ENCODE peak calls at places on chromosomes 5 and 9, in eight cellular contexts. One of them, this sample, is unnamed.

GRCh38 chr5:79025054-79025465 is 40.0 kb upstream of the ARSB start:
- DNase-seq in Peyer's patch: no peak
- DNase-seq in natural killer cell: peak
- DNase-seq in retinal pigment epithelial cell: no peak
- DNase-seq in GM10248: peak
- DNase-seq in A673: peak
- DNase-seq in uterus: peak
- DNase-seq in ovary: peak
- DNase-seq in this sample: no peak

GRCh38 chr5:82815871-82816270 is 261.3 kb downstream of the TMEM167A start:
- DNase-seq in Peyer's patch: no peak
- DNase-seq in natural killer cell: no peak
- DNase-seq in retinal pigment epithelial cell: no peak
- DNase-seq in GM10248: no peak
- DNase-seq in A673: no peak
- DNase-seq in uterus: no peak
- DNase-seq in ovary: no peak
- DNase-seq in this sample: no peak

GRCh38 chr9:92952861-92953620 is 5.7 kb downstream of the FGD3 start:
- DNase-seq in Peyer's patch: no peak
- DNase-seq in natural killer cell: no peak
- DNase-seq in retinal pigment epithelial cell: no peak
- DNase-seq in GM10248: no peak
- DNase-seq in A673: no peak
- DNase-seq in uterus: no peak
- DNase-seq in ovary: no peak
- DNase-seq in this sample: no peak

GRCh38 chr5:159864885-159865622 is 51.2 kb upstream of the ADRA1B start:
- DNase-seq in Peyer's patch: no peak
- DNase-seq in natural killer cell: no peak
- DNase-seq in retinal pigment epithelial cell: no peak
- DNase-seq in GM10248: peak
- DNase-seq in A673: no peak
- DNase-seq in uterus: no peak
- DNase-seq in ovary: no peak
- DNase-seq in this sample: no peak

GRCh38 chr9:12972608-12973589 is 198.1 kb downstream of the LURAP1L start:
- DNase-seq in Peyer's patch: no peak
- DNase-seq in natural killer cell: no peak
- DNase-seq in retinal pigment epithelial cell: no peak
- DNase-seq in GM10248: no peak
- DNase-seq in A673: peak
- DNase-seq in uterus: no peak
- DNase-seq in ovary: no peak
- DNase-seq in this sample: no peak

GRCh38 chr5:33074548-33074947 is 363.4 kb downstream of the NPR3 start:
- DNase-seq in Peyer's patch: no peak
- DNase-seq in natural killer cell: no peak
- DNase-seq in retinal pigment epithelial cell: no peak
- DNase-seq in GM10248: no peak
- DNase-seq in A673: no peak
- DNase-seq in uterus: no peak
- DNase-seq in ovary: no peak
- DNase-seq in this sample: no peak

GRCh38 chr9:93112116-93112863 is 16.3 kb downstream of the CARD19 start:
- DNase-seq in Peyer's patch: no peak
- DNase-seq in natural killer cell: peak
- DNase-seq in retinal pigment epithelial cell: no peak
- DNase-seq in GM10248: no peak
- DNase-seq in A673: no peak
- DNase-seq in uterus: peak
- DNase-seq in ovary: peak
- DNase-seq in this sample: peak

GRCh38 chr5:68739752-68740151 is 354.1 kb upstream of the SLC30A5 start:
- DNase-seq in Peyer's patch: no peak
- DNase-seq in natural killer cell: no peak
- DNase-seq in retinal pigment epithelial cell: no peak
- DNase-seq in GM10248: peak
- DNase-seq in A673: no peak
- DNase-seq in uterus: no peak
- DNase-seq in ovary: no peak
- DNase-seq in this sample: no peak

GRCh38 chr5:1447772-1448361 is 2.6 kb upstream of the SLC6A3 start:
- DNase-seq in Peyer's patch: no peak
- DNase-seq in natural killer cell: no peak
- DNase-seq in retinal pigment epithelial cell: no peak
- DNase-seq in GM10248: no peak
- DNase-seq in A673: no peak
- DNase-seq in uterus: no peak
- DNase-seq in ovary: no peak
- DNase-seq in this sample: no peak

GRCh38 chr5:143309661-143310431 is 93.6 kb downstream of the NR3C1 start:
- DNase-seq in Peyer's patch: no peak
- DNase-seq in natural killer cell: no peak
- DNase-seq in retinal pigment epithelial cell: no peak
- DNase-seq in GM10248: no peak
- DNase-seq in A673: no peak
- DNase-seq in uterus: no peak
- DNase-seq in ovary: no peak
- DNase-seq in this sample: no peak

GRCh38 chr9:5630038-5630507 is 1.2 kb downstream of the RIC1 start:
- DNase-seq in Peyer's patch: no peak
- DNase-seq in natural killer cell: no peak
- DNase-seq in retinal pigment epithelial cell: no peak
- DNase-seq in GM10248: no peak
- DNase-seq in A673: peak
- DNase-seq in uterus: no peak
- DNase-seq in ovary: no peak
- DNase-seq in this sample: no peak

GRCh38 chr9:21919377-21920362 is 74.5 kb downstream of the CDKN2A start:
- DNase-seq in Peyer's patch: no peak
- DNase-seq in natural killer cell: no peak
- DNase-seq in retinal pigment epithelial cell: peak
- DNase-seq in GM10248: no peak
- DNase-seq in A673: no peak
- DNase-seq in uterus: no peak
- DNase-seq in ovary: no peak
- DNase-seq in this sample: no peak

GRCh38 chr5:21219255-21219654 is 1231.3 kb upstream of the CDH18 start:
- DNase-seq in Peyer's patch: no peak
- DNase-seq in natural killer cell: no peak
- DNase-seq in retinal pigment epithelial cell: no peak
- DNase-seq in GM10248: no peak
- DNase-seq in A673: no peak
- DNase-seq in uterus: no peak
- DNase-seq in ovary: no peak
- DNase-seq in this sample: no peak

GRCh38 chr5:8842906-8843590 is 702.8 kb downstream of the SEMA5A start:
- DNase-seq in Peyer's patch: no peak
- DNase-seq in natural killer cell: no peak
- DNase-seq in retinal pigment epithelial cell: no peak
- DNase-seq in GM10248: no peak
- DNase-seq in A673: no peak
- DNase-seq in uterus: no peak
- DNase-seq in ovary: no peak
- DNase-seq in this sample: no peak

GRCh38 chr9:100070642-100071041 is 28.2 kb downstream of the ERP44 start:
- DNase-seq in Peyer's patch: no peak
- DNase-seq in natural killer cell: no peak
- DNase-seq in retinal pigment epithelial cell: no peak
- DNase-seq in GM10248: no peak
- DNase-seq in A673: peak
- DNase-seq in uterus: no peak
- DNase-seq in ovary: no peak
- DNase-seq in this sample: no peak

GRCh38 chr5:111757582-111758283 is 739 bp upstream of the NREP start:
- DNase-seq in Peyer's patch: peak
- DNase-seq in natural killer cell: peak
- DNase-seq in retinal pigment epithelial cell: no peak
- DNase-seq in GM10248: peak
- DNase-seq in A673: peak
- DNase-seq in uterus: peak
- DNase-seq in ovary: peak
- DNase-seq in this sample: peak

GRCh38 chr5:135034963-135035677 is 1.1 kb upstream of the PITX1 start:
- DNase-seq in Peyer's patch: no peak
- DNase-seq in natural killer cell: no peak
- DNase-seq in retinal pigment epithelial cell: no peak
- DNase-seq in GM10248: no peak
- DNase-seq in A673: no peak
- DNase-seq in uterus: no peak
- DNase-seq in ovary: no peak
- DNase-seq in this sample: no peak

GRCh38 chr5:145471831-145472616 is 363.1 kb downstream of the PRELID2 start:
- DNase-seq in Peyer's patch: no peak
- DNase-seq in natural killer cell: no peak
- DNase-seq in retinal pigment epithelial cell: no peak
- DNase-seq in GM10248: no peak
- DNase-seq in A673: peak
- DNase-seq in uterus: no peak
- DNase-seq in ovary: no peak
- DNase-seq in this sample: no peak

GRCh38 chr9:114611516-114612271 is 603 bp downstream of the TMEM268 start:
- DNase-seq in Peyer's patch: peak
- DNase-seq in natural killer cell: no peak
- DNase-seq in retinal pigment epithelial cell: no peak
- DNase-seq in GM10248: peak
- DNase-seq in A673: peak
- DNase-seq in uterus: peak
- DNase-seq in ovary: peak
- DNase-seq in this sample: no peak

GRCh38 chr5:91419571-91420537 is 36.7 kb upstream of the ARRDC3 start:
- DNase-seq in Peyer's patch: peak
- DNase-seq in natural killer cell: peak
- DNase-seq in retinal pigment epithelial cell: peak
- DNase-seq in GM10248: peak
- DNase-seq in A673: peak
- DNase-seq in uterus: peak
- DNase-seq in ovary: peak
- DNase-seq in this sample: peak

GRCh38 chr5:142404046-142404477 is 79.2 kb upstream of the SPRY4 start:
- DNase-seq in Peyer's patch: no peak
- DNase-seq in natural killer cell: no peak
- DNase-seq in retinal pigment epithelial cell: peak
- DNase-seq in GM10248: no peak
- DNase-seq in A673: no peak
- DNase-seq in uterus: no peak
- DNase-seq in ovary: no peak
- DNase-seq in this sample: no peak

GRCh38 chr5:140591747-140592372 is 27.2 kb downstream of the SLC35A4 start:
- DNase-seq in Peyer's patch: no peak
- DNase-seq in natural killer cell: no peak
- DNase-seq in retinal pigment epithelial cell: no peak
- DNase-seq in GM10248: no peak
- DNase-seq in A673: peak
- DNase-seq in uterus: no peak
- DNase-seq in ovary: no peak
- DNase-seq in this sample: no peak

GRCh38 chr5:140595538-140595937 is 30.9 kb downstream of the SLC35A4 start:
- DNase-seq in Peyer's patch: no peak
- DNase-seq in natural killer cell: no peak
- DNase-seq in retinal pigment epithelial cell: no peak
- DNase-seq in GM10248: no peak
- DNase-seq in A673: peak
- DNase-seq in uterus: no peak
- DNase-seq in ovary: no peak
- DNase-seq in this sample: no peak

GRCh38 chr5:140590861-140591260 is 26.2 kb downstream of the SLC35A4 start:
- DNase-seq in Peyer's patch: no peak
- DNase-seq in natural killer cell: no peak
- DNase-seq in retinal pigment epithelial cell: no peak
- DNase-seq in GM10248: no peak
- DNase-seq in A673: no peak
- DNase-seq in uterus: no peak
- DNase-seq in ovary: no peak
- DNase-seq in this sample: no peak

GRCh38 chr5:140596364-140596763 is 31.7 kb downstream of the SLC35A4 start:
- DNase-seq in Peyer's patch: no peak
- DNase-seq in natural killer cell: no peak
- DNase-seq in retinal pigment epithelial cell: no peak
- DNase-seq in GM10248: no peak
- DNase-seq in A673: no peak
- DNase-seq in uterus: no peak
- DNase-seq in ovary: peak
- DNase-seq in this sample: no peak

GRCh38 chr5:140594169-140594568 is 29.5 kb downstream of the SLC35A4 start:
- DNase-seq in Peyer's patch: no peak
- DNase-seq in natural killer cell: no peak
- DNase-seq in retinal pigment epithelial cell: no peak
- DNase-seq in GM10248: no peak
- DNase-seq in A673: no peak
- DNase-seq in uterus: no peak
- DNase-seq in ovary: peak
- DNase-seq in this sample: no peak
- TF ChIP-seq CTCF in Peyer's patch: no peak
- TF ChIP-seq CTCF in natural killer cell: no peak
- TF ChIP-seq CTCF in retinal pigment epithelial cell: no peak
- TF ChIP-seq CTCF in GM10248: no peak
- TF ChIP-seq CTCF in A673: no peak
- TF ChIP-seq CTCF in uterus: no peak
- TF ChIP-seq CTCF in ovary: no peak
- TF ChIP-seq CTCF in this sample: no peak

GRCh38 chr5:126492939-126493338 is 69.7 kb downstream of the GRAMD2B start:
- DNase-seq in Peyer's patch: no peak
- DNase-seq in natural killer cell: no peak
- DNase-seq in retinal pigment epithelial cell: no peak
- DNase-seq in GM10248: no peak
- DNase-seq in A673: no peak
- DNase-seq in uterus: peak
- DNase-seq in ovary: peak
- DNase-seq in this sample: no peak
- TF ChIP-seq CTCF in Peyer's patch: peak
- TF ChIP-seq CTCF in natural killer cell: no peak
- TF ChIP-seq CTCF in retinal pigment epithelial cell: peak
- TF ChIP-seq CTCF in GM10248: peak
- TF ChIP-seq CTCF in A673: peak
- TF ChIP-seq CTCF in uterus: peak
- TF ChIP-seq CTCF in ovary: peak
- TF ChIP-seq CTCF in this sample: no peak

GRCh38 chr9:136268318-136268717 is 22.7 kb upstream of the QSOX2 start:
- DNase-seq in Peyer's patch: no peak
- DNase-seq in natural killer cell: no peak
- DNase-seq in retinal pigment epithelial cell: no peak
- DNase-seq in GM10248: no peak
- DNase-seq in A673: no peak
- DNase-seq in uterus: no peak
- DNase-seq in ovary: no peak
- DNase-seq in this sample: no peak
- TF ChIP-seq CTCF in Peyer's patch: no peak
- TF ChIP-seq CTCF in natural killer cell: no peak
- TF ChIP-seq CTCF in retinal pigment epithelial cell: peak
- TF ChIP-seq CTCF in GM10248: no peak
- TF ChIP-seq CTCF in A673: no peak
- TF ChIP-seq CTCF in uterus: no peak
- TF ChIP-seq CTCF in ovary: no peak
- TF ChIP-seq CTCF in this sample: no peak

DNA sequence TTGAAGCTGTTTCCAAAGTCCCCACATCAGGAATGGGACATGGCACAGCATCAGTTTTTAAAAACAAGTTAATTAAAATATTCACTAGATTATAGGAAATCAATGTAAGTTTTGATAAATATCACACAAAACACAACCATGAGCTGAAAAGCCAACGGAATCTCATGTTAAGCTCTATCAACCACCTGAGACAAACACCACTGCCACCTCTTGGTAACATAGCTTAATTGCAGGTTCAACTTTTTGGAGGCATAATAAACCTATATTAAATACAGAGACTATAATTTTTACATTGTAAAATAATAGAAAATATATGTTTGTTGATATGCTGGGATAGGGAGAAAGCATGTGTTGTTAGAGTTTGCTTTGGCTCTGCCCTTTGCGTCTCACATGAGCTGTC is 126.1 kb downstream of the SV2C start:
- DNase-seq in Peyer's patch: no peak
- DNase-seq in natural killer cell: no peak
- DNase-seq in retinal pigment epithelial cell: no peak
- DNase-seq in GM10248: no peak
- DNase-seq in A673: no peak
- DNase-seq in uterus: no peak
- DNase-seq in ovary: no peak
- DNase-seq in this sample: no peak
- TF ChIP-seq CTCF in Peyer's patch: peak
- TF ChIP-seq CTCF in natural killer cell: no peak
- TF ChIP-seq CTCF in retinal pigment epithelial cell: no peak
- TF ChIP-seq CTCF in GM10248: no peak
- TF ChIP-seq CTCF in A673: peak
- TF ChIP-seq CTCF in uterus: no peak
- TF ChIP-seq CTCF in ovary: no peak
- TF ChIP-seq CTCF in this sample: no peak